ENCODE peak calls at places on chromosome 2, in six cellular contexts. D is IMR-90, Z is H9, R is mesenchymal stem cell, H is neuronal stem cell, U is H1. O is an unnamed sample.
A peak's percentile ranks its signal among the peaks of the same experiment; 100 is the strongest.

GRCh38 chr2:154697422-154698237 is 865 bp upstream of the KCNJ3 start:
- DNase-seq in D (no peak), Z (peak; percentile 62), R (no peak), H (peak; percentile 46), U (peak; percentile 76), O (no peak)

GRCh38 chr2:120867290-120868231 is 131.9 kb downstream of the GLI2 start:
- DNase-seq in D (peak; percentile 77), Z (peak; percentile 53), R (peak; percentile 89), H (peak; percentile 49), U (peak; percentile 78), O (peak; percentile 93)

GRCh38 chr2:101524811-101525430 is 50.0 kb upstream of the RFX8 start:
- DNase-seq in D (no peak), Z (no peak), R (peak; percentile 18), H (no peak), U (peak; percentile 10), O (no peak)

GRCh38 chr2:111069722-111070121 is 51.0 kb upstream of the BCL2L11 start:
- DNase-seq in D (no peak), Z (no peak), R (no peak), H (no peak), U (no peak), O (no peak)

GRCh38 chr2:170886391-170886790 is 42.7 kb upstream of the GORASP2 start:
- DNase-seq in D (peak; percentile 29), Z (no peak), R (peak; percentile 33), H (no peak), U (no peak), O (peak; percentile 91)

GRCh38 chr2:70140978-70141753 is 49.7 kb downstream of the C2orf42 start:
- DNase-seq in D (peak; percentile 53), Z (peak; percentile 95), R (peak; percentile 73), H (no peak), U (peak; percentile 78), O (peak; percentile 99)

GRCh38 chr2:96882906-96883305 is 13.0 kb upstream of the SEMA4C start:
- DNase-seq in D (no peak), Z (no peak), R (no peak), H (no peak), U (no peak), O (peak; percentile 58)

GRCh38 chr2:31150120-31150670 is 12.0 kb upstream of the GALNT14 start:
- DNase-seq in D (no peak), Z (no peak), R (no peak), H (no peak), U (no peak), O (no peak)

GRCh38 chr2:222318712-222319575 is 20.1 kb upstream of the PAX3 start:
- DNase-seq in D (no peak), Z (no peak), R (peak; percentile 49), H (peak; percentile 43), U (peak; percentile 69), O (peak; percentile 8)

GRCh38 chr2:43129676-43130547 is 96.5 kb downstream of the ZFP36L2 start:
- DNase-seq in D (peak; percentile 43), Z (no peak), R (no peak), H (no peak), U (no peak), O (no peak)

GRCh38 chr2:57448816-57449215 is 597.8 kb upstream of the VRK2 start:
- DNase-seq in D (no peak), Z (no peak), R (no peak), H (no peak), U (no peak), O (no peak)

GRCh38 chr2:3622967-3623366 is 28.1 kb downstream of the COLEC11 start:
- DNase-seq in D (no peak), Z (no peak), R (no peak), H (no peak), U (no peak), O (no peak)

GRCh38 chr2:1781291-1782080 is 37.2 kb upstream of the PXDN start:
- DNase-seq in D (no peak), Z (no peak), R (peak; percentile 18), H (no peak), U (no peak), O (no peak)

GRCh38 chr2:3022841-3023372 is 354.7 kb downstream of the EIPR1 start:
- DNase-seq in D (no peak), Z (peak; percentile 14), R (no peak), H (no peak), U (no peak), O (no peak)

GRCh38 chr2:72780483-72780882 is 45.4 kb downstream of the EXOC6B start:
- DNase-seq in D (peak; percentile 56), Z (no peak), R (peak; percentile 60), H (no peak), U (no peak), O (no peak)

GRCh38 chr2:17317439-17317976 is 200.7 kb downstream of the RAD51AP2 start:
- DNase-seq in D (no peak), Z (no peak), R (no peak), H (no peak), U (no peak), O (no peak)
- H4K91ac ChIP-seq in D (no peak overlapping the region), Z (no peak overlapping the region), R (no peak overlapping the region), H (no peak overlapping the region), U (no peak overlapping the region), O (no peak overlapping the region)

GRCh38 chr2:231002641-231003040 is 6.7 kb downstream of the SPATA3 start:
- DNase-seq in D (no peak), Z (no peak), R (no peak), H (no peak), U (no peak), O (no peak)

GRCh38 chr2:231000211-231000904 is 4.4 kb downstream of the SPATA3 start:
- DNase-seq in D (no peak), Z (peak; percentile 84), R (no peak), H (no peak), U (peak; percentile 70), O (no peak)

GRCh38 chr2:231001036-231001435 is 5.1 kb downstream of the SPATA3 start:
- DNase-seq in D (no peak), Z (no peak), R (no peak), H (no peak), U (no peak), O (no peak)

GRCh38 chr2:231003186-231003585 is 7.3 kb downstream of the SPATA3 start:
- DNase-seq in D (no peak), Z (no peak), R (no peak), H (no peak), U (no peak), O (no peak)

DNA sequence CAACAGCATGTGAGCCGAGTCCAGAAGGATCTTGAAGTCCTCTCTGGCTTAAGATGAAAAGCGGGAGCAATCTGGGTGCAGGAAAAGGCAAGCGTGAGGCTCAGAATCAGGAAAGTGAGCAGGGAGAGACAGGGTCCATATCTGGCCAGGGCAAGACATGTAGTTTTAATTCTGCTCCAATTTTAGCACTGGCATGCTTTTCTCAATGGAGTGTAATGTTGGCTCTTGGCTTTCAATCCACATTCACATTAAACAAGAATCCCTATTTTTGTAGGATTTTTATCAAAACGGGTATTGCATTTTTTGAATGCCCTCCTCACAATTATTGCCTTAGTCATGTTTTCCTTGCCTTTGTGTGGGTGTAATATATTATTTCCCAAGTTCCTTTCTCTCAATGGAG is 6.0 kb downstream of the SPATA3 start:
- DNase-seq in D (no peak), Z (no peak), R (no peak), H (no peak), U (no peak), O (no peak)
- H4K8ac ChIP-seq in D (no peak overlapping the region), Z (no peak overlapping the region), R (no peak overlapping the region), H (no peak overlapping the region), U (no peak overlapping the region), O (no peak overlapping the region)

GRCh38 chr2:45466045-45466444 is 145.0 kb downstream of the SRBD1 start:
- DNase-seq in D (no peak), Z (peak; percentile 58), R (no peak), H (no peak), U (no peak), O (no peak)

GRCh38 chr2:45468279-45468678 is 142.8 kb downstream of the SRBD1 start:
- DNase-seq in D (no peak), Z (no peak), R (no peak), H (no peak), U (no peak), O (no peak)

GRCh38 chr2:45469314-45470099 is 141.6 kb downstream of the SRBD1 start:
- DNase-seq in D (no peak), Z (no peak), R (no peak), H (no peak), U (no peak), O (no peak)

GRCh38 chr2:45470531-45470930 is 140.5 kb downstream of the SRBD1 start:
- DNase-seq in D (no peak), Z (no peak), R (no peak), H (no peak), U (no peak), O (no peak)
- H3K4me2 ChIP-seq in D (no peak overlapping the region), Z (no peak overlapping the region), R (no peak overlapping the region), H (no peak overlapping the region), U (no peak overlapping the region), O (no peak overlapping the region)

DNA sequence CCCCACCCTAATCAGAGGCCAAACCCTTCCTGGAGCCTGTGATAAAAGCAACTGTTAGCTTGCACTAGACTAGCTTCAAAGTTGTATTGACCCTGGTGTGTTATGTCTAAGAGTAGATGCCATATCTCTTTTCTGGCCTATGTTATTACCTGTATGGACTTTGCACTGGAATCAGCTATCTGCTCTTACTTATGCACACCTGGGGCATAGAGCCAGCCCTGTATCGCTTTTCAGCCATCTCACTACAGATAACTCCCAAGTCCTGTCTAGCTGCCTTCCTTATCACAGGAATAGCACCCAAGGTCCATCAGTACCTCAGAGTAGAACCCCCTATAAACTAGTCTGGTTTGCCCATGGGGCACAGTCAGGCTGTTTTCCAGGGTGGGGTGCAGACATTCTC is 58.2 kb downstream of the BCL11A start:
- DNase-seq in D (no peak), Z (no peak), R (no peak), H (no peak), U (no peak), O (no peak)
- H4K91ac ChIP-seq in D (no peak overlapping the region), Z (no peak overlapping the region), R (no peak overlapping the region), H (no peak overlapping the region), U (no peak overlapping the region), O (no peak overlapping the region)

DNA sequence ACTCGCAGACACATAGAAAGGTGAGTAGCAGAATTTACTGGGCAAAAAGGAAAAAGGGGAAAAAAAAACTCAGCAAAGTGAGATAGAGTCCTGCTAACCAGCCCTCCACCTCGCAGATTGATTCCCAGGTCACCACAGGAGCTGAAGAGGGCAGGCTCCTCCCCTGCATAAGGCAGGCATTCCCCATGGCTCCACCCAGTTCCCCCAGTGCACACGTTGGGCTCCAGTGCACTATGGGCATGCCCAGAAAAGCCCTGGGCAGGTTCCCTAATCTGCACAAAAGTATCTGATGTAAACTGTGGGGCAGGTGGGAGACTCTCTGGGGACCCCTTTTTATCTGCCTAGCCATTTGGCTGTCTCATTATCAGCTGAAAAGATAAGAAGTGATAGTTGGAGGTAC is 461.2 kb upstream of the TMEFF2 start:
- DNase-seq in D (no peak), Z (no peak), R (no peak), H (no peak), U (no peak), O (no peak)
- H4K8ac ChIP-seq in D (no peak overlapping the region), Z (no peak overlapping the region), R (no peak overlapping the region), H (no peak overlapping the region), U (no peak overlapping the region), O (no peak overlapping the region)

GRCh38 chr2:229485782-229486181 is 214.7 kb upstream of the PID1 start:
- DNase-seq in D (no peak), Z (no peak), R (no peak), H (no peak), U (no peak), O (no peak)
- H3K4me2 ChIP-seq in D (no peak overlapping the region), Z (no peak overlapping the region), R (no peak overlapping the region), H (no peak overlapping the region), U (peak overlapping the region; percentile 40), O (no peak overlapping the region)